ENCODE peak calls at places on chromosomes 7 and 10, in nine cellular contexts. One of them, this sample, is unnamed.

GRCh38 chr7:91319326-91319725 is 55.1 kb downstream of the FZD1 start:
- DNase-seq in AG09309: no peak
- DNase-seq in WTC11: no peak
- DNase-seq in brain microvascular endothelial cell: no peak
- DNase-seq in fibroblast of villous mesenchyme: no peak
- DNase-seq in cardiac muscle cell: no peak
- DNase-seq in K562: no peak
- DNase-seq in gastrocnemius medialis: no peak
- DNase-seq in fibroblast of lung: no peak
- DNase-seq in this sample: no peak

GRCh38 chr7:26398436-26399308 is 107.0 kb downstream of the SNX10 start:
- DNase-seq in gastrocnemius medialis: peak
- DNase-seq in K562: peak
- DNase-seq in fibroblast of lung: peak
- DNase-seq in WTC11: peak
- DNase-seq in cardiac muscle cell: peak
- DNase-seq in AG09309: no peak
- DNase-seq in brain microvascular endothelial cell: no peak
- DNase-seq in fibroblast of villous mesenchyme: peak
- DNase-seq in this sample: peak

GRCh38 chr10:108521827-108522503 is 1357.5 kb upstream of the SORCS1 start:
- DNase-seq in gastrocnemius medialis: no peak
- DNase-seq in WTC11: no peak
- DNase-seq in K562: no peak
- DNase-seq in fibroblast of villous mesenchyme: no peak
- DNase-seq in AG09309: no peak
- DNase-seq in cardiac muscle cell: no peak
- DNase-seq in fibroblast of lung: no peak
- DNase-seq in brain microvascular endothelial cell: no peak
- DNase-seq in this sample: no peak

GRCh38 chr10:124732931-124733536 is 11.1 kb downstream of the FAM53B start:
- DNase-seq in fibroblast of lung: no peak
- DNase-seq in fibroblast of villous mesenchyme: peak
- DNase-seq in AG09309: no peak
- DNase-seq in brain microvascular endothelial cell: peak
- DNase-seq in WTC11: no peak
- DNase-seq in cardiac muscle cell: peak
- DNase-seq in K562: no peak
- DNase-seq in gastrocnemius medialis: peak
- DNase-seq in this sample: no peak

GRCh38 chr10:4034907-4035581 is 250.0 kb upstream of the KLF6 start:
- DNase-seq in fibroblast of lung: peak
- DNase-seq in gastrocnemius medialis: no peak
- DNase-seq in brain microvascular endothelial cell: peak
- DNase-seq in cardiac muscle cell: no peak
- DNase-seq in fibroblast of villous mesenchyme: peak
- DNase-seq in K562: no peak
- DNase-seq in WTC11: no peak
- DNase-seq in AG09309: no peak
- DNase-seq in this sample: peak

GRCh38 chr7:2008101-2008935 is 224.4 kb downstream of the MAD1L1 start:
- DNase-seq in brain microvascular endothelial cell: no peak
- DNase-seq in AG09309: no peak
- DNase-seq in fibroblast of lung: no peak
- DNase-seq in fibroblast of villous mesenchyme: no peak
- DNase-seq in WTC11: peak
- DNase-seq in K562: no peak
- DNase-seq in cardiac muscle cell: no peak
- DNase-seq in gastrocnemius medialis: no peak
- DNase-seq in this sample: no peak

GRCh38 chr10:45034301-45034700 is 33.6 kb downstream of the ZNF22 start:
- DNase-seq in fibroblast of villous mesenchyme: no peak
- DNase-seq in brain microvascular endothelial cell: peak
- DNase-seq in gastrocnemius medialis: no peak
- DNase-seq in fibroblast of lung: peak
- DNase-seq in K562: no peak
- DNase-seq in cardiac muscle cell: peak
- DNase-seq in WTC11: no peak
- DNase-seq in AG09309: no peak
- DNase-seq in this sample: no peak

GRCh38 chr7:43018446-43018845 is 86.3 kb downstream of the MRPL32 start:
- DNase-seq in cardiac muscle cell: no peak
- DNase-seq in gastrocnemius medialis: no peak
- DNase-seq in fibroblast of villous mesenchyme: no peak
- DNase-seq in AG09309: no peak
- DNase-seq in K562: no peak
- DNase-seq in fibroblast of lung: no peak
- DNase-seq in brain microvascular endothelial cell: no peak
- DNase-seq in WTC11: no peak
- DNase-seq in this sample: no peak

GRCh38 chr7:142557971-142558582 is 191.2 kb upstream of the PRSS1 start:
- DNase-seq in brain microvascular endothelial cell: peak
- DNase-seq in WTC11: peak
- DNase-seq in K562: peak
- DNase-seq in AG09309: no peak
- DNase-seq in cardiac muscle cell: peak
- DNase-seq in fibroblast of villous mesenchyme: peak
- DNase-seq in fibroblast of lung: peak
- DNase-seq in gastrocnemius medialis: no peak
- DNase-seq in this sample: peak

GRCh38 chr7:138891446-138891810 is 89.8 kb downstream of the KIAA1549 start:
- DNase-seq in WTC11: no peak
- DNase-seq in K562: no peak
- DNase-seq in fibroblast of lung: peak
- DNase-seq in gastrocnemius medialis: no peak
- DNase-seq in AG09309: no peak
- DNase-seq in cardiac muscle cell: no peak
- DNase-seq in brain microvascular endothelial cell: no peak
- DNase-seq in fibroblast of villous mesenchyme: peak
- DNase-seq in this sample: peak

GRCh38 chr7:104643587-104644217 is 315.3 kb downstream of the LHFPL3 start:
- DNase-seq in fibroblast of lung: peak
- DNase-seq in K562: peak
- DNase-seq in fibroblast of villous mesenchyme: peak
- DNase-seq in gastrocnemius medialis: no peak
- DNase-seq in WTC11: peak
- DNase-seq in brain microvascular endothelial cell: peak
- DNase-seq in AG09309: no peak
- DNase-seq in cardiac muscle cell: peak
- DNase-seq in this sample: peak

GRCh38 chr7:72336887-72337821 is 75.0 kb downstream of the CALN1 start:
- DNase-seq in gastrocnemius medialis: no peak
- DNase-seq in AG09309: no peak
- DNase-seq in fibroblast of lung: no peak
- DNase-seq in cardiac muscle cell: peak
- DNase-seq in K562: no peak
- DNase-seq in brain microvascular endothelial cell: no peak
- DNase-seq in WTC11: peak
- DNase-seq in fibroblast of villous mesenchyme: no peak
- DNase-seq in this sample: no peak

GRCh38 chr7:36749282-36749960 is 25.1 kb upstream of the AOAH start:
- DNase-seq in K562: no peak
- DNase-seq in gastrocnemius medialis: no peak
- DNase-seq in cardiac muscle cell: no peak
- DNase-seq in AG09309: peak
- DNase-seq in fibroblast of villous mesenchyme: no peak
- DNase-seq in brain microvascular endothelial cell: peak
- DNase-seq in WTC11: no peak
- DNase-seq in fibroblast of lung: peak
- DNase-seq in this sample: no peak

GRCh38 chr10:48284002-48284546 is 9.6 kb upstream of the FRMPD2 start:
- DNase-seq in fibroblast of villous mesenchyme: no peak
- DNase-seq in fibroblast of lung: peak
- DNase-seq in WTC11: no peak
- DNase-seq in gastrocnemius medialis: no peak
- DNase-seq in brain microvascular endothelial cell: no peak
- DNase-seq in K562: no peak
- DNase-seq in AG09309: no peak
- DNase-seq in cardiac muscle cell: no peak
- DNase-seq in this sample: no peak

GRCh38 chr7:140723002-140723401 is 26.5 kb downstream of the NDUFB2 start:
- DNase-seq in K562: no peak
- DNase-seq in AG09309: no peak
- DNase-seq in fibroblast of lung: no peak
- DNase-seq in WTC11: no peak
- DNase-seq in gastrocnemius medialis: no peak
- DNase-seq in cardiac muscle cell: no peak
- DNase-seq in fibroblast of villous mesenchyme: no peak
- DNase-seq in brain microvascular endothelial cell: no peak
- DNase-seq in this sample: no peak

GRCh38 chr7:26292768-26293560 is 1.3 kb downstream of the SNX10 start:
- DNase-seq in WTC11: peak
- DNase-seq in fibroblast of villous mesenchyme: no peak
- DNase-seq in brain microvascular endothelial cell: no peak
- DNase-seq in K562: no peak
- DNase-seq in AG09309: no peak
- DNase-seq in gastrocnemius medialis: no peak
- DNase-seq in fibroblast of lung: no peak
- DNase-seq in cardiac muscle cell: no peak
- DNase-seq in this sample: no peak

GRCh38 chr10:117477961-117478670 is 64.4 kb upstream of the EMX2 start:
- DNase-seq in AG09309: peak
- DNase-seq in brain microvascular endothelial cell: peak
- DNase-seq in fibroblast of lung: no peak
- DNase-seq in gastrocnemius medialis: no peak
- DNase-seq in K562: peak
- DNase-seq in WTC11: no peak
- DNase-seq in fibroblast of villous mesenchyme: peak
- DNase-seq in cardiac muscle cell: no peak
- DNase-seq in this sample: peak
- TF ChIP-seq CTCF in AG09309: peak
- TF ChIP-seq CTCF in brain microvascular endothelial cell: no peak
- TF ChIP-seq CTCF in fibroblast of lung: no peak
- TF ChIP-seq CTCF in gastrocnemius medialis: no peak
- TF ChIP-seq CTCF in K562: peak
- TF ChIP-seq CTCF in WTC11: no peak
- TF ChIP-seq CTCF in fibroblast of villous mesenchyme: peak
- TF ChIP-seq CTCF in cardiac muscle cell: peak
- TF ChIP-seq CTCF in this sample: peak

GRCh38 chr10:14971867-14972448 is 12.8 kb downstream of the MEIG1 start:
- DNase-seq in fibroblast of lung: no peak
- DNase-seq in brain microvascular endothelial cell: no peak
- DNase-seq in cardiac muscle cell: peak
- DNase-seq in K562: no peak
- DNase-seq in gastrocnemius medialis: no peak
- DNase-seq in fibroblast of villous mesenchyme: peak
- DNase-seq in AG09309: no peak
- DNase-seq in WTC11: peak
- DNase-seq in this sample: no peak
- TF ChIP-seq CTCF in fibroblast of lung: peak
- TF ChIP-seq CTCF in brain microvascular endothelial cell: peak
- TF ChIP-seq CTCF in cardiac muscle cell: peak
- TF ChIP-seq CTCF in K562: peak
- TF ChIP-seq CTCF in gastrocnemius medialis: peak
- TF ChIP-seq CTCF in fibroblast of villous mesenchyme: peak
- TF ChIP-seq CTCF in AG09309: peak
- TF ChIP-seq CTCF in WTC11: no peak
- TF ChIP-seq CTCF in this sample: peak

GRCh38 chr10:92689663-92690210 is at the start of gene HHEX:
- DNase-seq in fibroblast of lung: peak
- DNase-seq in cardiac muscle cell: peak
- DNase-seq in AG09309: no peak
- DNase-seq in WTC11: peak
- DNase-seq in gastrocnemius medialis: no peak
- DNase-seq in K562: peak
- DNase-seq in fibroblast of villous mesenchyme: peak
- DNase-seq in brain microvascular endothelial cell: no peak
- DNase-seq in this sample: peak

GRCh38 chr10:92690211-92691041 is 671 bp downstream of the HHEX start:
- DNase-seq in brain microvascular endothelial cell: peak
- DNase-seq in cardiac muscle cell: peak
- DNase-seq in fibroblast of villous mesenchyme: peak
- DNase-seq in AG09309: no peak
- DNase-seq in gastrocnemius medialis: no peak
- DNase-seq in WTC11: peak
- DNase-seq in K562: peak
- DNase-seq in fibroblast of lung: peak
- DNase-seq in this sample: no peak

GRCh38 chr10:92688573-92688926 is 1.2 kb upstream of the HHEX start:
- DNase-seq in K562: no peak
- DNase-seq in AG09309: no peak
- DNase-seq in brain microvascular endothelial cell: no peak
- DNase-seq in fibroblast of villous mesenchyme: no peak
- DNase-seq in gastrocnemius medialis: no peak
- DNase-seq in WTC11: no peak
- DNase-seq in cardiac muscle cell: no peak
- DNase-seq in fibroblast of lung: no peak
- DNase-seq in this sample: no peak

GRCh38 chr10:92691042-92691590 is 1.4 kb downstream of the HHEX start:
- DNase-seq in cardiac muscle cell: no peak
- DNase-seq in gastrocnemius medialis: no peak
- DNase-seq in K562: no peak
- DNase-seq in AG09309: no peak
- DNase-seq in fibroblast of lung: no peak
- DNase-seq in fibroblast of villous mesenchyme: no peak
- DNase-seq in brain microvascular endothelial cell: no peak
- DNase-seq in WTC11: peak
- DNase-seq in this sample: no peak

DNA sequence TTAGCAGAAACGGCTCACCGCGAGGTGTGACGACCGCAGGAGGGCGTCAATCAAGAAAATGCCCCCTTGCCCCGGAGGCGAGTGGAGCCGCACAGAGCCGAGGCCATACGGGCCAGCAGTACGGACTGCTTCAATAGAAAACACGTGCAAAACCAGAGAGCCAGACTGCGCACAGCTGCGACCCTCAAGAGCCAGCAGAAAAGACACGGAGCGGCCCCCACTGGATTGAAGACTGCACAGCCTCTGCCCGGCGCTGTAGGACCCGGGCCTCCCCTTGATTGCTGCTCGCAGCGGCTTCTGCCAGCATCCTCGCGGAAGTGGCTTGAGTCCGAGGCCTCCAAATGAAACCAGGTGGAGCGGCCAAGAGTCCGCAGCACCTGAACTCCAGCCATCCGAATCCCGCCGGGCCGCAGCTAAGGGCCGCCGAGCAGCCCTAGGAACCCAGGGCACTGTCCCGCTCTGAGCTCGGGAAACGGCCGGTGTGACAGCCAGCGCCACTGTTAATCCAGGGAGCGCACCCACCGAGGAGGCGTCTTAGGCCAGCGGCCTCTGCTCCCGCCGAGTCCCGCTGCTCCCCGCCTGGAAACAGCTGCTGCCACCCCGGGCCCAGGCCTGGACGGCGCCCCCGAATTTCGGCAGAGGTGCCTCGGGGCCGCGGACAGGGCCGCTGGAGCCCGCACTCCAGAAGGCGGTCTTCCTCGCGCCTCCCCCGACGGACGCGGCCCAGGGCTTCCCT is 660 bp upstream of the HHEX start:
- DNase-seq in K562: no peak
- DNase-seq in fibroblast of villous mesenchyme: peak
- DNase-seq in WTC11: peak
- DNase-seq in AG09309: no peak
- DNase-seq in brain microvascular endothelial cell: peak
- DNase-seq in cardiac muscle cell: peak
- DNase-seq in fibroblast of lung: peak
- DNase-seq in gastrocnemius medialis: no peak
- DNase-seq in this sample: no peak
- TF ChIP-seq CTCF in K562: peak
- TF ChIP-seq CTCF in fibroblast of villous mesenchyme: no peak
- TF ChIP-seq CTCF in WTC11: no peak
- TF ChIP-seq CTCF in AG09309: no peak
- TF ChIP-seq CTCF in brain microvascular endothelial cell: peak
- TF ChIP-seq CTCF in cardiac muscle cell: peak
- TF ChIP-seq CTCF in fibroblast of lung: peak
- TF ChIP-seq CTCF in gastrocnemius medialis: no peak
- TF ChIP-seq CTCF in this sample: no peak

GRCh38 chr7:88344956-88345832 is 38.5 kb upstream of the STEAP4 start:
- DNase-seq in cardiac muscle cell: peak
- DNase-seq in fibroblast of lung: peak
- DNase-seq in brain microvascular endothelial cell: peak
- DNase-seq in K562: peak
- DNase-seq in gastrocnemius medialis: no peak
- DNase-seq in fibroblast of villous mesenchyme: peak
- DNase-seq in WTC11: peak
- DNase-seq in AG09309: no peak
- DNase-seq in this sample: peak
- TF ChIP-seq CTCF in cardiac muscle cell: peak
- TF ChIP-seq CTCF in fibroblast of lung: peak
- TF ChIP-seq CTCF in brain microvascular endothelial cell: peak
- TF ChIP-seq CTCF in K562: peak
- TF ChIP-seq CTCF in gastrocnemius medialis: peak
- TF ChIP-seq CTCF in fibroblast of villous mesenchyme: peak
- TF ChIP-seq CTCF in WTC11: no peak
- TF ChIP-seq CTCF in AG09309: peak
- TF ChIP-seq CTCF in this sample: peak